ENCODE peak calls at places on chromosomes 16 and 17, in four cellular contexts. J is HepG2, P is K562, O is H1. Y is an unnamed sample. For H3K36me3, the result is how much of the 10 kb centered on the place peaks cover.

GRCh38 chr16:25691519-25692091 is at the start of gene HS3ST4:
- DNase-seq in J (no peak), P (no peak), O (peak), Y (no peak)

GRCh38 chr17:75937652-75938051 is 3.2 kb downstream of the FBF1 start:
- DNase-seq in J (no peak), P (no peak), O (no peak), Y (no peak)

GRCh38 chr17:9244066-9245052 is 223.0 kb downstream of the NTN1 start:
- DNase-seq in J (no peak), P (no peak), O (no peak), Y (no peak)

GRCh38 chr16:74623214-74623842 is 16.4 kb upstream of the GLG1 start:
- DNase-seq in J (peak), P (peak), O (no peak), Y (peak)

GRCh38 chr17:5418858-5419355 is 555 bp downstream of the NUP88 start:
- DNase-seq in J (peak), P (no peak), O (no peak), Y (peak)

GRCh38 chr17:34736611-34737010 is 157.2 kb downstream of the TMEM132E start:
- DNase-seq in J (no peak), P (no peak), O (no peak), Y (no peak)

GRCh38 chr17:16484445-16485169 is 7.4 kb downstream of the LRRC75A start:
- DNase-seq in J (no peak), P (no peak), O (no peak), Y (peak)

GRCh38 chr17:77492446-77493237 is 351.9 kb downstream of the SEC14L1 start:
- DNase-seq in J (no peak), P (no peak), O (no peak), Y (no peak)

GRCh38 chr16:77555781-77556180 is 120.9 kb upstream of the ADAMTS18 start:
- DNase-seq in J (no peak), P (no peak), O (no peak), Y (no peak)

GRCh38 chr17:28997811-28998210 is 8.0 kb downstream of the SEZ6 start:
- DNase-seq in J (no peak), P (no peak), O (no peak), Y (no peak)

GRCh38 chr16:68324780-68325357 is 14.1 kb downstream of the PRMT7 start:
- DNase-seq in J (no peak), P (no peak), O (no peak), Y (peak)

GRCh38 chr16:67801889-67802288 is 4.5 kb downstream of the RANBP10 start:
- DNase-seq in J (no peak), P (no peak), O (no peak), Y (no peak)

GRCh38 chr17:38582069-38582468 is 23.7 kb downstream of the SRCIN1 start:
- DNase-seq in J (no peak), P (no peak), O (no peak), Y (no peak)

GRCh38 chr17:38578229-38578628 is 27.5 kb downstream of the SRCIN1 start:
- DNase-seq in J (no peak), P (no peak), O (no peak), Y (no peak)

GRCh38 chr17:38577645-38578173 is 28.0 kb downstream of the SRCIN1 start:
- DNase-seq in J (no peak), P (no peak), O (no peak), Y (no peak)

GRCh38 chr17:38578641-38579480 is 26.9 kb downstream of the SRCIN1 start:
- DNase-seq in J (no peak), P (no peak), O (no peak), Y (no peak)

DNA sequence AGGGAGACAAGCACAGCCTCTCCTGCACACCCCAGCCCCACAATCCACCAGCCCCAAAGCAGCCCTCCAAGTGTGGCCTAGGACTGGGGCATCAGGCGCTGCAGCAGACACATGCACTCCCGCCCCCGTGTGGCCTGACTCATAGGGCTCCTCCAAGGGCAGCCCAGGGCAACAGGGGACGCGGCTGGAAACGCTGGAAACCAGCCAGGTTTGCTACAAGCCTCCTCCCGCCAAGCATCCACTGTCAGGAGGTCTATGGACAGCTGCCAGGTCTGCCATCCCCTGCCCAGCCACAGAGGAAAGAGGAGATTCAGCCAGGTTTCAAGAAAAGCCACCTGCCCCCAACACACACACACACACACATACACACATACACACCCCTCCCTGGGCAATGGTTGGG is 25.8 kb downstream of the SRCIN1 start:
- DNase-seq in J (peak), P (peak), O (peak), Y (no peak)
- TF ChIP-seq CTCF in J (peak), P (peak), O (peak), Y (no peak)

GRCh38 chr16:87414251-87414680 is 22.1 kb downstream of the MAP1LC3B start:
- DNase-seq in J (no peak), P (no peak), O (no peak), Y (no peak)
- H3K36me3 ChIP-seq in J (half or more), P (half or more), O (under half), Y (under half)

GRCh38 chr17:57329380-57330214 is 73.3 kb downstream of the MSI2 start:
- DNase-seq in J (no peak), P (no peak), O (no peak), Y (no peak)
- TF ChIP-seq JUN in J (no peak), P (no peak), O (no peak), Y (no peak)

GRCh38 chr16:48146131-48146530 is 9.7 kb downstream of the ABCC12 start:
- DNase-seq in J (no peak), P (no peak), O (no peak), Y (no peak)
- TF ChIP-seq CTCF in J (no peak), P (no peak), O (no peak), Y (no peak)

Y was measured in endothelial cell of umbilical vein.